ENCODE peak calls at places on chromosome 18, in seven cellular contexts. K is psoas muscle, Z is HEK293T, T is IMR-90, P is nucleus accumbens, L is activated B cell treated with CpG ODN at 0.5 μM for 24 hours, B is neural progenitor cell. Q is an unnamed sample.

GRCh38 chr18:79483971-79484491 is 88.3 kb downstream of the NFATC1 start:
- DNase-seq in K (no peak), B (no peak), L (no peak), P (no peak), Z (no peak), T (no peak), Q (peak; percentile 5)

GRCh38 chr18:55633032-55633431 is 45.0 kb upstream of the TCF4 start:
- DNase-seq in P (no peak), Z (no peak), B (no peak), K (no peak), T (no peak), L (no peak), Q (no peak)

GRCh38 chr18:30988440-30988839 is 54.1 kb downstream of the DSC3 start:
- DNase-seq in L (no peak), Z (no peak), P (no peak), K (no peak), T (no peak), B (no peak), Q (no peak)

GRCh38 chr18:59881728-59882685 is 17.8 kb upstream of the PMAIP1 start:
- DNase-seq in Z (no peak), L (no peak), T (peak; percentile 67), B (no peak), P (no peak), K (no peak), Q (no peak)

GRCh38 chr18:67862069-67862468 is 345.5 kb upstream of the DSEL start:
- DNase-seq in Z (no peak), L (no peak), T (peak; percentile 38), B (no peak), P (no peak), K (no peak), Q (no peak)

GRCh38 chr18:23970161-23971153 is 44.1 kb upstream of the TTC39C start:
- DNase-seq in Z (no peak), P (no peak), K (no peak), L (peak; percentile 35), T (no peak), B (no peak), Q (no peak)

GRCh38 chr18:40313030-40313642 is 1641.9 kb upstream of the PIK3C3 start:
- DNase-seq in B (no peak), K (no peak), L (no peak), P (no peak), T (no peak), Z (no peak), Q (no peak)

GRCh38 chr18:42039396-42039795 is 84.4 kb downstream of the PIK3C3 start:
- DNase-seq in L (no peak), K (no peak), B (no peak), T (no peak), P (no peak), Z (no peak), Q (no peak)

GRCh38 chr18:57022716-57023115 is 124.2 kb upstream of the BOD1L2 start:
- DNase-seq in T (no peak), K (no peak), B (no peak), Z (no peak), L (no peak), P (no peak), Q (no peak)

GRCh38 chr18:76975577-76976110 is 153.3 kb downstream of the ZNF236 start:
- DNase-seq in T (no peak), Z (no peak), P (no peak), L (no peak), B (no peak), K (no peak), Q (no peak)

GRCh38 chr18:25230658-25231326 is 121.2 kb downstream of the ZNF521 start:
- DNase-seq in B (no peak), K (peak; percentile 76), L (no peak), T (peak; percentile 90), P (peak; percentile 71), Z (no peak), Q (peak; percentile 73)

GRCh38 chr18:12934454-12935071 is 13.2 kb upstream of the SEH1L start:
- DNase-seq in P (peak; percentile 58), Z (peak; percentile 72), T (peak; percentile 83), L (peak; percentile 62), B (peak; percentile 90), K (peak; percentile 80), Q (peak; percentile 88)

GRCh38 chr18:56639094-56639361 is 636 bp upstream of the TXNL1 start:
- DNase-seq in T (no peak), L (no peak), Z (peak; percentile 4), B (peak; percentile 1), K (no peak), P (no peak), Q (no peak)

GRCh38 chr18:63205791-63206252 is 113.7 kb downstream of the BCL2 start:
- DNase-seq in P (no peak), B (no peak), T (no peak), Z (no peak), L (no peak), K (no peak), Q (no peak)

GRCh38 chr18:76099931-76100457 is 395.0 kb downstream of the ZNF516 start:
- DNase-seq in Z (no peak), K (no peak), L (no peak), T (no peak), P (no peak), B (peak; percentile 15), Q (no peak)

GRCh38 chr18:53441761-53442414 is 782.6 kb downstream of the MBD2 start:
- DNase-seq in P (no peak), B (no peak), L (no peak), Z (no peak), K (no peak), T (no peak), Q (peak; percentile 30)

GRCh38 chr18:3593381-3593903 is 143.5 kb downstream of the TGIF1 start:
- DNase-seq in T (peak; percentile 87), B (peak; percentile 84), P (peak; percentile 60), L (no peak), K (no peak), Z (no peak), Q (no peak)

GRCh38 chr18:5295231-5295920 is at the start of gene ZBTB14:
- DNase-seq in L (peak; percentile 73), K (peak; percentile 74), T (peak; percentile 54), Z (peak; percentile 51), P (no peak), B (peak; percentile 88), Q (peak; percentile 86)

GRCh38 chr18:73626859-73627258 is 520.8 kb downstream of the FBXO15 start:
- DNase-seq in P (no peak), B (no peak), K (no peak), L (no peak), Z (no peak), T (no peak), Q (no peak)

GRCh38 chr18:36129300-36130038 is at the start of the genes ELP2 and SLC39A6:
- DNase-seq in K (peak; percentile 96), L (peak; percentile 97), B (peak; percentile 98), P (peak; percentile 85), Z (peak; percentile 100), T (peak; percentile 93), Q (peak; percentile 98)

GRCh38 chr18:30763913-30764350 is 278.6 kb downstream of the DSC3 start:
- DNase-seq in T (no peak), B (peak; percentile 72), L (no peak), K (no peak), P (no peak), Z (no peak), Q (no peak)

GRCh38 chr18:48817021-48817461 is 133.7 kb downstream of the SMAD7 start:
- DNase-seq in P (no peak), T (no peak), K (no peak), B (no peak), L (peak; percentile 15), Z (no peak), Q (no peak)

GRCh38 chr18:59861009-59861408 is 38.8 kb upstream of the PMAIP1 start:
- DNase-seq in P (no peak), K (no peak), T (peak; percentile 63), Z (no peak), L (no peak), B (no peak), Q (no peak)

GRCh38 chr18:11541179-11541578 is 68.2 kb upstream of the SLC35G4 start:
- DNase-seq in K (no peak), T (peak; percentile 10), B (no peak), L (no peak), Z (no peak), P (no peak), Q (no peak)

GRCh38 chr18:58216071-58216471 is 172.0 kb downstream of the NEDD4L start:
- DNase-seq in K (no peak), B (no peak), Z (no peak), P (no peak), L (no peak), T (no peak), Q (no peak)

GRCh38 chr18:50272593-50272992 is 6.3 kb upstream of the CFAP53 start:
- DNase-seq in K (no peak), L (no peak), P (no peak), Z (no peak), T (no peak), B (no peak), Q (no peak)

GRCh38 chr18:37666986-37667385 is 101.4 kb upstream of the CELF4 start:
- DNase-seq in K (no peak), B (no peak), T (no peak), L (no peak), Z (no peak), P (no peak), Q (no peak)

GRCh38 chr18:12890500-12890899 is 6.5 kb upstream of the PTPN2 start:
- DNase-seq in K (no peak), B (no peak), Z (no peak), L (no peak), P (no peak), T (no peak), Q (no peak)

GRCh38 chr18:26307161-26307773 is 81.0 kb downstream of the TAF4B start:
- DNase-seq in B (peak; percentile 60), L (no peak), Z (peak; percentile 63), K (no peak), T (peak; percentile 63), P (no peak), Q (no peak)

GRCh38 chr18:48533340-48534093 is 5.3 kb upstream of the CTIF start:
- DNase-seq in P (no peak), K (no peak), B (no peak), Z (no peak), L (no peak), T (no peak), Q (no peak)

GRCh38 chr18:63249781-63250180 is 69.8 kb downstream of the BCL2 start:
- DNase-seq in K (no peak), P (no peak), Z (no peak), L (no peak), B (no peak), T (no peak), Q (no peak)

GRCh38 chr18:29154196-29154757 is 977.3 kb upstream of the CDH2 start:
- DNase-seq in B (no peak), K (no peak), Z (no peak), L (no peak), T (peak; percentile 49), P (no peak), Q (no peak)

GRCh38 chr18:77101410-77102245 is 31.0 kb downstream of the MBP start:
- DNase-seq in P (no peak), Z (no peak), K (peak; percentile 92), L (no peak), B (no peak), T (peak; percentile 97), Q (peak; percentile 83)

GRCh38 chr18:22971038-22971437 is 37.9 kb downstream of the RBBP8 start:
- DNase-seq in B (no peak), P (no peak), L (no peak), Z (no peak), T (peak; percentile 43), K (no peak), Q (no peak)

GRCh38 chr18:50410008-50410407 is 35.2 kb downstream of the SKA1 start:
- DNase-seq in B (no peak), T (no peak), Z (no peak), K (no peak), P (no peak), L (no peak), Q (no peak)